ENCODE peak calls at places on chromosomes 11 and 22, in four cellular contexts. J is H1, P is NT2/D1, K is HCT116. Z is an unnamed sample.

GRCh38 chr11:106961518-106961917 is 56.8 kb downstream of the GUCY1A2 start:
- DNase-seq in P (no peak), J (no peak), K (no peak), Z (no peak)

GRCh38 chr11:44332665-44333064 is 22.7 kb upstream of the ALX4 start:
- DNase-seq in K (no peak), J (no peak), P (no peak), Z (no peak)

GRCh38 chr11:123250811-123251655 is 56.0 kb upstream of the CLMP start:
- DNase-seq in P (no peak), K (no peak), J (no peak), Z (no peak)

GRCh38 chr11:126992065-126992803 is 8.3 kb downstream of the KIRREL3 start:
- DNase-seq in P (no peak), J (no peak), K (no peak), Z (no peak)

GRCh38 chr22:44375451-44375850 is 62.7 kb upstream of the SHISAL1 start:
- DNase-seq in J (no peak), K (no peak), P (no peak), Z (no peak)

GRCh38 chr11:48095779-48096470 is 115.6 kb downstream of the PTPRJ start:
- DNase-seq in J (peak), P (no peak), K (no peak), Z (no peak)

GRCh38 chr11:128328955-128329551 is 258.3 kb downstream of the ETS1 start:
- DNase-seq in J (no peak), K (no peak), P (no peak), Z (no peak)

GRCh38 chr22:25758316-25758715 is 16.3 kb downstream of the MYO18B start:
- DNase-seq in P (no peak), J (no peak), K (no peak), Z (no peak)

GRCh38 chr22:31148516-31148915 is 8.2 kb upstream of the PLA2G3 start:
- DNase-seq in P (no peak), K (no peak), J (no peak), Z (no peak)

GRCh38 chr22:23384451-23384850 is 195.6 kb downstream of the IGLL1 start:
- DNase-seq in K (no peak), P (no peak), J (no peak), Z (no peak)

GRCh38 chr11:63862923-63863322 is 24.0 kb downstream of the MARK2 start:
- DNase-seq in K (no peak), P (no peak), J (no peak), Z (no peak)

GRCh38 chr22:16973591-16974297 is 34.3 kb downstream of the GAB4 start:
- DNase-seq in P (no peak), K (no peak), J (no peak), Z (no peak)

GRCh38 chr11:131750692-131751091 is 380.3 kb downstream of the NTM start:
- DNase-seq in J (no peak), P (no peak), K (no peak), Z (no peak)

GRCh38 chr11:117421471-117421870 is 93.8 kb downstream of the CEP164 start:
- DNase-seq in P (no peak), J (no peak), K (no peak), Z (no peak)

GRCh38 chr11:35165416-35166368 is 26.7 kb downstream of the CD44 start:
- DNase-seq in P (no peak), J (no peak), K (no peak), Z (no peak)
- TF ChIP-seq ZNF274 in P (no peak), J (no peak), K (no peak), Z (no peak)

GRCh38 chr11:62431171-62431895 is 12.5 kb downstream of the SCGB1A1 start:
- DNase-seq in J (no peak), K (no peak), P (no peak), Z (no peak)
- TF ChIP-seq ZNF274 in J (no peak), K (no peak), P (no peak), Z (no peak)

DNA sequence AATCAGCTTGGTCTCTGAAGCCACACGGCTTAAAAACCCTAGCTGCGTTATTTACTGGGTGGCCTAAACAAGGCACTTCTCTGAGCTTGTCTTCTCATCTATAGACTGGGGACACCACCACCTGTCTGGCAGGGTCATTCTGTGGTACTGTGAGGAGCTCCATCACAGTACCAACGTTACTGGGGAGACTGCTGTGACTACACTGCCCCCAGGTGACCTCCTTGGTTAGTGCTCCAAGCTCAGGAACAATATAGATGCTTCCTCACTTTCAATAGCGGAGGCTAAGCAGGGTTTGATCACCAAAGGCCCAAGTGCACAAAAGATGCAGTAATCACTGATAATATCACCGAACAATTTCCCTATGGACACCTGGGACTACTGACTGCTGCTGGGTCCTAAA is 18.9 kb downstream of the PRPF19 start:
- DNase-seq in J (peak), P (peak), K (peak), Z (peak)
- TF ChIP-seq ZNF274 in J (no peak), P (no peak), K (no peak), Z (no peak)

GRCh38 chr11:66070604-66071325 is 693 bp downstream of the PACS1 start:
- DNase-seq in K (no peak), J (peak), P (no peak), Z (peak)

GRCh38 chr11:66067640-66068039 is 2.4 kb upstream of the PACS1 start:
- DNase-seq in P (no peak), K (no peak), J (no peak), Z (no peak)

GRCh38 chr11:66068154-66068821 is 1.8 kb upstream of the PACS1 start:
- DNase-seq in J (peak), P (peak), K (peak), Z (peak)

GRCh38 chr11:66069715-66070603 is at the start of gene PACS1:
- DNase-seq in K (no peak), J (peak), P (no peak), Z (peak)

GRCh38 chr11:66068923-66069714 is 953 bp upstream of the PACS1 start:
- DNase-seq in P (peak), K (no peak), J (peak), Z (no peak)
- TF ChIP-seq ZNF274 in P (no peak), K (no peak), J (no peak), Z (peak)

GRCh38 chr11:69437876-69438205 is 43.6 kb upstream of the LINC01488 start:
- DNase-seq in J (no peak), P (no peak), K (no peak), Z (no peak)
- TF ChIP-seq ZNF274 in J (no peak), P (no peak), K (no peak), Z (no peak)

GRCh38 chr22:35629406-35630234 is 12.5 kb upstream of the MB start:
- DNase-seq in J (no peak), P (peak), K (peak), Z (peak)
- TF ChIP-seq ZNF274 in J (no peak), P (no peak), K (no peak), Z (no peak)

GRCh38 chr11:1838426-1839131 is at the start of gene TNNI2:
- DNase-seq in P (no peak), K (no peak), J (no peak), Z (no peak)

GRCh38 chr11:1838077-1838425 is 730 bp upstream of the TNNI2 start:
- DNase-seq in K (no peak), P (no peak), J (no peak), Z (no peak)

GRCh38 chr11:1836011-1836945 is 1.5 kb downstream of the SYT8 start:
- DNase-seq in P (no peak), J (no peak), K (no peak), Z (no peak)

GRCh38 chr11:1835671-1836010 is 851 bp downstream of the SYT8 start:
- DNase-seq in P (no peak), K (no peak), J (no peak), Z (no peak)

GRCh38 chr11:1837171-1838076 is 1.4 kb upstream of the TNNI2 start:
- DNase-seq in J (peak), P (peak), K (no peak), Z (peak)
- TF ChIP-seq ZNF274 in J (no peak), P (no peak), K (no peak), Z (no peak)

GRCh38 chr11:114082415-114082748 is 22.9 kb downstream of the ZBTB16 start:
- DNase-seq in P (no peak), K (no peak), J (no peak), Z (peak)

GRCh38 chr11:114081641-114082414 is 22.3 kb downstream of the ZBTB16 start:
- DNase-seq in P (no peak), J (no peak), K (no peak), Z (no peak)

GRCh38 chr11:114079406-114080072 is 20.0 kb downstream of the ZBTB16 start:
- DNase-seq in J (no peak), P (no peak), K (no peak), Z (no peak)

GRCh38 chr11:114080219-114080618 is 20.7 kb downstream of the ZBTB16 start:
- DNase-seq in K (no peak), P (no peak), J (no peak), Z (no peak)

GRCh38 chr11:114080769-114081168 is 21.3 kb downstream of the ZBTB16 start:
- DNase-seq in P (no peak), K (no peak), J (no peak), Z (no peak)
- TF ChIP-seq ZNF274 in P (no peak), K (no peak), J (no peak), Z (no peak)

Z was measured in K562.